ENCODE peak calls at places on chromosomes 11 and 22, in ten cellular contexts. B, M, Y, S, U, A, E, V, R and T are unnamed samples.

GRCh38 chr11:123186291-123186690 is 8.8 kb downstream of the CLMP start:
- DNase-seq in B (no peak), M (peak; percentile 55), Y (no peak), S (no peak), U (no peak), A (no peak), E (no peak), V (no peak), R (no peak), T (no peak)

GRCh38 chr22:17476838-17477237 is 86.5 kb upstream of the SLC25A18 start:
- DNase-seq in B (peak; percentile 39), M (no peak), Y (no peak), S (no peak), U (no peak), A (no peak), E (no peak), V (no peak), R (no peak), T (no peak)

GRCh38 chr22:43185860-43186261 is 1.1 kb downstream of the TTLL12 start:
- DNase-seq in B (peak; percentile 39), M (peak; percentile 49), Y (peak; percentile 74), S (no peak), U (peak; percentile 5), A (no peak), E (no peak), V (no peak), R (no peak), T (peak; percentile 38)

GRCh38 chr11:116605543-116605942 is 167.2 kb downstream of the BUD13 start:
- DNase-seq in B (peak; percentile 36), M (peak; percentile 18), Y (no peak), S (no peak), U (no peak), A (no peak), E (peak; percentile 18), V (peak; percentile 51), R (no peak), T (no peak)

GRCh38 chr11:93967258-93967657 is 53.9 kb upstream of the HEPHL1 start:
- DNase-seq in B (no peak), M (no peak), Y (no peak), S (no peak), U (no peak), A (no peak), E (no peak), V (no peak), R (no peak), T (no peak)

GRCh38 chr22:48185656-48186055 is 1423.2 kb downstream of the TBC1D22A start:
- DNase-seq in B (no peak), M (no peak), Y (no peak), S (no peak), U (no peak), A (no peak), E (no peak), V (no peak), R (no peak), T (no peak)

GRCh38 chr22:37526376-37526775 is 7.2 kb upstream of the CARD10 start:
- DNase-seq in B (no peak), M (peak; percentile 63), Y (no peak), S (no peak), U (no peak), A (no peak), E (no peak), V (no peak), R (no peak), T (no peak)

GRCh38 chr11:119028346-119029068 is 2.2 kb downstream of the SLC37A4 start:
- DNase-seq in B (no peak), M (no peak), Y (no peak), S (no peak), U (no peak), A (no peak), E (no peak), V (no peak), R (no peak), T (no peak)

GRCh38 chr11:1221848-1222311 is 986 bp upstream of the MUC5B start:
- DNase-seq in B (no peak), M (no peak), Y (peak; percentile 38), S (no peak), U (no peak), A (no peak), E (no peak), V (no peak), R (no peak), T (no peak)

GRCh38 chr11:10693509-10694071 is at the start of gene IRAG1:
- DNase-seq in B (peak; percentile 58), M (peak; percentile 53), Y (peak; percentile 69), S (no peak), U (peak; percentile 64), A (no peak), E (no peak), V (no peak), R (no peak), T (no peak)

GRCh38 chr11:15091620-15092019 is 18.2 kb downstream of the CALCB start:
- DNase-seq in B (no peak), M (no peak), Y (no peak), S (no peak), U (no peak), A (no peak), E (no peak), V (no peak), R (no peak), T (peak; percentile 90)

GRCh38 chr11:75792997-75793800 is 21.8 kb upstream of the UVRAG start:
- DNase-seq in B (no peak), M (no peak), Y (no peak), S (no peak), U (no peak), A (no peak), E (no peak), V (no peak), R (no peak), T (no peak)

GRCh38 chr11:35367491-35367890 is 51.9 kb downstream of the SLC1A2 start:
- DNase-seq in B (peak; percentile 83), M (peak; percentile 81), Y (no peak), S (no peak), U (no peak), A (no peak), E (no peak), V (no peak), R (no peak), T (no peak)

GRCh38 chr11:842370-843002 is at the start of the genes POLR2L and TSPAN4:
- DNase-seq in B (peak; percentile 90), M (peak; percentile 87), Y (peak; percentile 97), S (no peak), U (peak; percentile 82), A (peak; percentile 83), E (peak; percentile 88), V (peak; percentile 94), R (peak; percentile 87), T (peak; percentile 89)

GRCh38 chr22:27545071-27545470 is 256.5 kb downstream of the MN1 start:
- DNase-seq in B (no peak), M (no peak), Y (no peak), S (no peak), U (no peak), A (no peak), E (no peak), V (no peak), R (no peak), T (no peak)

GRCh38 chr22:29773233-29773632 is 6.1 kb downstream of the UQCR10 start:
- DNase-seq in B (no peak), M (peak; percentile 62), Y (peak; percentile 81), S (no peak), U (no peak), A (no peak), E (no peak), V (no peak), R (no peak), T (no peak)

GRCh38 chr11:119371778-119372182 is 9.7 kb downstream of the USP2 start:
- DNase-seq in B (no peak), M (no peak), Y (peak; percentile 88), S (no peak), U (peak; percentile 43), A (no peak), E (no peak), V (no peak), R (no peak), T (no peak)

GRCh38 chr22:29665486-29665885 is 54.3 kb upstream of the CABP7 start:
- DNase-seq in B (no peak), M (no peak), Y (no peak), S (no peak), U (no peak), A (no peak), E (no peak), V (no peak), R (no peak), T (no peak)

GRCh38 chr11:31141804-31142203 is 227.7 kb downstream of the DCDC1 start:
- DNase-seq in B (no peak), M (no peak), Y (no peak), S (no peak), U (no peak), A (no peak), E (no peak), V (no peak), R (no peak), T (peak; percentile 68)

GRCh38 chr22:49015993-49016908 is 811.4 kb downstream of the BRD1 start:
- DNase-seq in B (no peak), M (no peak), Y (peak; percentile 40), S (no peak), U (no peak), A (no peak), E (no peak), V (no peak), R (no peak), T (no peak)

GRCh38 chr22:50304528-50305392 is 2.7 kb downstream of the PLXNB2 start:
- DNase-seq in B (peak; percentile 39), M (peak; percentile 42), Y (no peak), S (no peak), U (no peak), A (no peak), E (no peak), V (no peak), R (no peak), T (no peak)

GRCh38 chr11:15212876-15213275 is 98.2 kb downstream of the INSC start:
- DNase-seq in B (peak; percentile 48), M (no peak), Y (no peak), S (no peak), U (no peak), A (no peak), E (no peak), V (no peak), R (no peak), T (no peak)

GRCh38 chr11:47106839-47107520 is 69.7 kb downstream of the ARFGAP2 start:
- DNase-seq in B (no peak), M (no peak), Y (no peak), S (no peak), U (peak; percentile 37), A (no peak), E (no peak), V (no peak), R (no peak), T (peak; percentile 27)